ENCODE peak calls at places on chromosome 10, in four cellular contexts. Z is HCT116, T is K562, M is HepG2. S is an unnamed sample.

GRCh38 chr10:34254596-34254995 is 560.5 kb downstream of the PARD3 start:
- DNase-seq in Z (peak), T (no peak), M (peak), S (peak)

GRCh38 chr10:17685227-17685840 is 41.4 kb downstream of the STAM start:
- DNase-seq in Z (no peak), T (no peak), M (no peak), S (no peak)

GRCh38 chr10:127939786-127940330 is 33.0 kb downstream of the PTPRE start:
- DNase-seq in Z (no peak), T (no peak), M (no peak), S (no peak)

GRCh38 chr10:59991661-59992060 is 85.3 kb upstream of the CCDC6 start:
- DNase-seq in Z (peak), T (no peak), M (no peak), S (no peak)

GRCh38 chr10:60140681-60141632 is 234.6 kb upstream of the CCDC6 start:
- DNase-seq in Z (no peak), T (peak), M (peak), S (no peak)

GRCh38 chr10:111175786-111176185 is 99.0 kb downstream of the ADRA2A start:
- DNase-seq in Z (no peak), T (peak), M (no peak), S (no peak)

GRCh38 chr10:130053561-130053960 is 57.1 kb downstream of the C10orf143 start:
- DNase-seq in Z (no peak), T (no peak), M (no peak), S (no peak)

GRCh38 chr10:59585046-59585700 is 124.5 kb downstream of the SLC16A9 start:
- DNase-seq in Z (no peak), T (no peak), M (no peak), S (no peak)

GRCh38 chr10:110208614-110209398 is 1.4 kb downstream of the MXI1 start:
- DNase-seq in Z (no peak), T (peak), M (no peak), S (no peak)

GRCh38 chr10:88793747-88794299 is 8.7 kb upstream of the LIPM start:
- DNase-seq in Z (no peak), T (no peak), M (no peak), S (no peak)

GRCh38 chr10:31728698-31729224 is 199.9 kb downstream of the ARHGAP12 start:
- DNase-seq in Z (no peak), T (no peak), M (no peak), S (no peak)

GRCh38 chr10:45179716-45180115 is 135.7 kb downstream of the OR13A1 start:
- DNase-seq in Z (no peak), T (no peak), M (no peak), S (no peak)

GRCh38 chr10:114394531-114394930 is 9.8 kb downstream of the AFAP1L2 start:
- DNase-seq in Z (no peak), T (no peak), M (no peak), S (no peak)

GRCh38 chr10:91006752-91007346 is 86.0 kb upstream of the ANKRD1 start:
- DNase-seq in Z (no peak), T (no peak), M (no peak), S (no peak)

GRCh38 chr10:113216068-113216467 is 266.0 kb downstream of the TCF7L2 start:
- DNase-seq in Z (peak), T (no peak), M (no peak), S (no peak)

GRCh38 chr10:63711866-63712716 is 190.9 kb downstream of the REEP3 start:
- DNase-seq in Z (peak), T (no peak), M (peak), S (peak)

GRCh38 chr10:128147669-128148068 is 21.4 kb upstream of the MKI67 start:
- DNase-seq in Z (no peak), T (no peak), M (no peak), S (no peak)

GRCh38 chr10:96292971-96293909 is 11.0 kb upstream of the DNTT start:
- DNase-seq in Z (peak), T (no peak), M (peak), S (peak)

GRCh38 chr10:114070710-114071109 is 27.0 kb downstream of the ADRB1 start:
- DNase-seq in Z (no peak), T (no peak), M (no peak), S (no peak)

GRCh38 chr10:114779803-114780609 is 41.6 kb upstream of the FHIP2A start:
- DNase-seq in Z (peak), T (no peak), M (peak), S (peak)

GRCh38 chr10:970311-971149 is 17.7 kb upstream of the GTPBP4 start:
- DNase-seq in Z (no peak), T (no peak), M (peak), S (no peak)

GRCh38 chr10:78765726-78766335 is 302.9 kb upstream of the ZMIZ1 start:
- DNase-seq in Z (no peak), T (no peak), M (no peak), S (no peak)

GRCh38 chr10:78770167-78771090 is 298.3 kb upstream of the ZMIZ1 start:
- DNase-seq in Z (no peak), T (no peak), M (no peak), S (no peak)

GRCh38 chr10:78768882-78769281 is 299.9 kb upstream of the ZMIZ1 start:
- DNase-seq in Z (no peak), T (no peak), M (no peak), S (no peak)

GRCh38 chr10:78769526-78769925 is 299.2 kb upstream of the ZMIZ1 start:
- DNase-seq in Z (no peak), T (no peak), M (no peak), S (no peak)

GRCh38 chr10:78768041-78768569 is 300.7 kb upstream of the ZMIZ1 start:
- DNase-seq in Z (no peak), T (no peak), M (no peak), S (no peak)
- TF ChIP-seq TCF7L2 in Z (no peak), T (no peak), M (no peak), S (no peak)

DNA sequence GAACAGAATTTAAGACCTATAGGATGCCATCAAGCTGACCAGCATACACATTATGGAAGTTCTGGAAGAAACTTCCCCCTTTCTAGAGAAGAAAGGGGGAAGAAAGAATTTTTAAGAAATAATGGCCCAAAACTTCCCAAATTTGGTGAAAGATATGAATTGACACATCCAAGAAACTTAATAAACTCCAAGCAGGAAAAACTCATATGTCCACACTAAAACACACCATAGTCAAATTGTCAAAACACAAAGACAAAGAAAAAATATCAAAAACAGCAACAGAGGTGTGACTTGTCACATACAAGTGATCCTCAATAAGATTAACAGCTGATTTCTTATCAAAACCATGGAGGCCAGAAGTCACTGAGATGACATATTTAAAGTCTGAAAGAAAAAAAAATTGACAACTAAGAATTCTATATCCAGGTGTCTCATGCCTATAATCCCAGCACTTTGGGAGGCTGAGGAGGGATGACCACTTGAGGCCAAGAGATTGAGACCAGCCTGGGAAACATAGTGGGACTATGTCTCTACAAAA is 52.4 kb downstream of the CFAP70 start:
- DNase-seq in Z (no peak), T (no peak), M (no peak), S (no peak)
- TF ChIP-seq TCF7L2 in Z (no peak), T (no peak), M (no peak), S (no peak)

GRCh38 chr10:77768046-77768445 is 130.4 kb upstream of the KCNMA1 start:
- DNase-seq in Z (no peak), T (no peak), M (no peak), S (no peak)
- TF ChIP-seq TCF7L2 in Z (no peak), T (no peak), M (no peak), S (no peak)

GRCh38 chr10:5529702-5530411 is 5.1 kb downstream of the CALML3 start:
- DNase-seq in Z (no peak), T (no peak), M (no peak), S (no peak)
- TF ChIP-seq TCF7L2 in Z (no peak), T (no peak), M (no peak), S (no peak)